ENCODE peak calls at places on chromosomes 16 and 17, in four cellular contexts. X is SK-N-SH, O is MM.1S, B is HepG2. W is an unnamed sample.

GRCh38 chr17:38761612-38762011 is 9.1 kb downstream of the PSMB3 start:
- DNase-seq in X (peak; percentile 50), O (no peak), B (peak; percentile 54), W (peak; percentile 81)

GRCh38 chr17:39097159-39097519 is 54.3 kb downstream of the PLXDC1 start:
- DNase-seq in X (no peak), O (no peak), B (no peak), W (no peak)

GRCh38 chr16:64627781-64628180 is 494.1 kb downstream of the CDH11 start:
- DNase-seq in X (no peak), O (no peak), B (no peak), W (no peak)

GRCh38 chr17:79789943-79790804 is 6.7 kb downstream of the CBX8 start:
- DNase-seq in X (peak; percentile 55), O (no peak), B (no peak), W (peak; percentile 81)

GRCh38 chr16:85505794-85506339 is 107.3 kb upstream of the GSE1 start:
- DNase-seq in X (no peak), O (no peak), B (no peak), W (no peak)

GRCh38 chr16:79348521-79349306 is 251.8 kb downstream of the MAF start:
- DNase-seq in X (no peak), O (no peak), B (no peak), W (no peak)

GRCh38 chr17:38893113-38893512 is 23.3 kb downstream of the LASP1 start:
- DNase-seq in X (no peak), O (no peak), B (no peak), W (no peak)

GRCh38 chr16:86834451-86835035 is 256.2 kb downstream of the FOXL1 start:
- DNase-seq in X (no peak), O (no peak), B (no peak), W (peak; percentile 66)

GRCh38 chr17:3667366-3668278 is 756 bp downstream of the TAX1BP3 start:
- DNase-seq in X (peak; percentile 85), O (peak; percentile 5), B (peak; percentile 81), W (peak; percentile 83)

GRCh38 chr16:508884-509736 is 18.4 kb upstream of the CAPN15 start:
- DNase-seq in X (peak; percentile 56), O (no peak), B (peak; percentile 96), W (no peak)

GRCh38 chr17:26792486-26792885 is 501.4 kb upstream of the WSB1 start:
- DNase-seq in X (no peak), O (no peak), B (no peak), W (peak; percentile 0)

GRCh38 chr16:83713597-83713996 is 94.2 kb upstream of the HSBP1 start:
- DNase-seq in X (peak; percentile 17), O (peak; percentile 8), B (no peak), W (peak; percentile 43)

GRCh38 chr17:70344356-70345060 is 175.2 kb downstream of the KCNJ2 start:
- DNase-seq in X (no peak), O (peak; percentile 72), B (no peak), W (no peak)

GRCh38 chr17:55462234-55462633 is 40.6 kb upstream of the MMD start:
- DNase-seq in X (no peak), O (no peak), B (no peak), W (no peak)

GRCh38 chr17:81865733-81866439 is 5.3 kb downstream of the ARHGDIA start:
- DNase-seq in X (peak; percentile 23), O (peak; percentile 5), B (peak; percentile 68), W (no peak)

GRCh38 chr17:15157051-15157450 is 108.1 kb downstream of the PMP22 start:
- DNase-seq in X (no peak), O (no peak), B (no peak), W (no peak)

GRCh38 chr16:10938321-10938720 is 3.9 kb downstream of the DEXI start:
- DNase-seq in X (no peak), O (no peak), B (no peak), W (no peak)

GRCh38 chr17:15943971-15944719 is 785 bp upstream of the ADORA2B start:
- DNase-seq in X (no peak), O (no peak), B (no peak), W (peak; percentile 66)

GRCh38 chr16:84687715-84688114 is 12.1 kb upstream of the USP10 start:
- DNase-seq in X (no peak), O (no peak), B (no peak), W (no peak)

GRCh38 chr17:50268040-50268439 is 6.2 kb upstream of the TMEM92 start:
- DNase-seq in X (no peak), O (no peak), B (no peak), W (no peak)
- H3K79me2 ChIP-seq in X (peaks cover 5% of the 10 kb centered on the region), O (no peaks in the 10 kb centered on the region), B (no peaks in the 10 kb centered on the region), W (no peaks in the 10 kb centered on the region)

GRCh38 chr16:8886593-8887437 is 4.7 kb downstream of the LITAFD start:
- DNase-seq in X (no peak), O (no peak), B (no peak), W (no peak)

GRCh38 chr16:8882725-8883377 is 700 bp downstream of the LITAFD start:
- DNase-seq in X (no peak), O (no peak), B (no peak), W (no peak)

GRCh38 chr16:8887952-8888560 is 5.9 kb downstream of the LITAFD start:
- DNase-seq in X (peak; percentile 81), O (no peak), B (peak; percentile 33), W (no peak)

GRCh38 chr16:8887438-8887765 is 5.3 kb downstream of the LITAFD start:
- DNase-seq in X (no peak), O (no peak), B (no peak), W (no peak)

GRCh38 chr16:8885674-8886592 is 3.8 kb downstream of the LITAFD start:
- DNase-seq in X (peak; percentile 69), O (no peak), B (peak; percentile 46), W (peak; percentile 60)
- TF ChIP-seq CTCF in X (no peak), O (no peak), B (peak; percentile 58), W (peak; percentile 27)

DNA sequence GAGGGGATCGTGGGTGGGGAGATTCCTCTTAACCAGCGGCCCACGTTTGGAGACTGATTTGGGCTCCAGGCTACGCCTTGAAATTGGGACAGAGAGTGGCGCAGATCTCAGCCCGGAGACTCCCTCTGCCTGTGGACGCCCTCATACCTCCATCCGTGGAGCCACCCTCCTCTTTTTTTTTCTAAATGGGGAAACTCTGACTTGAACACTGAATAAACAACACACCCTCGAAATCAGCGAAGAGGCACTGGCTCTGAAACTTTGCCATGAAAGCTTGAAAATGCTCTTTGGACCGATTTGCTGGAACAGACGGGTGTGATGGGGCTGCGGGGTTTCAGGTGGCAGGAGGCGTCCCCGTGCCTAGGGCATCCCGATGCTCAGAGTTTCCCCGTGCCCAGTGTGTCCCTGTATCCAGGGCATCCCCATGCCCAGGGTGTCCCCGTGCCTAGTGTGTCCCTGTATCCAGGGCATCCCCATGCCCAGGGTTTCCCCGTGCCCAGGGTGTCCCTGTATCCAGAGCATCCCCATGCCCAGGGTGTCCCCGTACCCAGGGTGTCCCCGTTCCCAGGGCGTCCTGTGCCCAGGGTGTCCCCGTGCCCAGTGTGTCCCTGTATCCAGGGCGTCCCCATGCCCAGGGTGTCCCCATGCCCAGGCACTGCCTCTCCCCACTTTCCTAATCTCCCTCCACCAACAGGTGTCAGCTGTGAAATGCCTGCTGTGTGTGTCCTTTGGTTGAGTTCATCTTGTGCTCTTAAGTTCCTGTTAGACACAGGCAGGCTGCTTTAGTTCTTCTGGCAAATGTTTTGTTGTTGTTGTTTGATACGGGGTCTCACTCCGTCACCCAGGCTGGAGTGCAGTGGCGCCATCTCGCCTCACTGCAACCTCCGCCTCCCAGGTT is 187.0 kb downstream of the SEC14L1 start:
- DNase-seq in X (peak; percentile 28), O (no peak), B (no peak), W (no peak)
- H3K79me2 ChIP-seq in X (peaks cover 71% of the 10 kb centered on the region), O (peaks cover 85% of the 10 kb centered on the region), B (peaks cover 93% of the 10 kb centered on the region), W (peaks cover 25% of the 10 kb centered on the region)

GRCh38 chr16:73274140-73274539 is 226.2 kb upstream of the ZFHX3 start:
- DNase-seq in X (no peak), O (no peak), B (no peak), W (no peak)
- TF ChIP-seq CTCF in X (no peak), O (no peak), B (no peak), W (no peak)

DNA sequence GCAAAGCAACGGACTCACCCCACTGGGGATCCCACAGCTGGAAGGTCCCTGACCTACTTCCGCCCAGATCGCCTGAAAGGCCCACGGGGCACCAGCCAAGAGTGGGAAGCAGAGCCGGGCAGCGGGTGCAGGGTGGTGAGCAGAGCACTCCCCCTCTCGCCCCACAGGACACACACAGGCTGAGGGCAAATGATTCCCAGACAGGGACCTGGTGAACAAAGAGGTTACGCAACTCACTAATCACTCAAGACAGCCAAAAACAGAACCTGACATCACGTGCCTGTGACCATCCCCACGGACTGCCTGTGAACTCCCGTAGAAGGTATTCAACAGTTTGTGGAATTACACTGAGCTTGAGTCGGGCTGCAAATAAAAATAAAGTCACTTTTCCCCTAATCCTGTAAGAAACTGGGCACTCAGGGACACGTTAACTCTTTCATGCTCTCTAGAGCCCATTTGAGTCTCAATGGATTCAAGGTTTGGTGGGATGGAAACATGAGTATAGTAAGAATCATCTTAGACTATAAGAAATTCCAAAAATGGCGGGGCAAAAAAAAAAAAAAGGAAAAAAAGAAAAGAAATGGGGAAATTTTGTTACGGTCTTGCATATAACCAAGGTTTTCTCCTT is 396.1 kb downstream of the SOX9 start:
- DNase-seq in X (no peak), O (no peak), B (peak; percentile 72), W (no peak)
- H3K79me2 ChIP-seq in X (peaks cover 53% of the 10 kb centered on the region), O (peaks cover 96% of the 10 kb centered on the region), B (peaks cover 80% of the 10 kb centered on the region), W (no peaks in the 10 kb centered on the region)

GRCh38 chr17:67272312-67273050 is 27.5 kb upstream of the HELZ start:
- DNase-seq in X (no peak), O (no peak), B (peak; percentile 47), W (peak; percentile 85)
- TF ChIP-seq CTCF in X (no peak), O (no peak), B (peak; percentile 67), W (peak; percentile 76)

W was measured in GM23338.